ENCODE peak calls at places on chromosomes 3 and 15, in six cellular contexts. Z is RWPE1, E is heart left ventricle, N is HFFc6, X is foreskin fibroblast, O is fibroblast of the aortic adventitia. M is an unnamed sample.

GRCh38 chr15:81271761-81272644 is 51.9 kb downstream of the STARD5 start:
- DNase-seq in Z (no peak), E (no peak), N (no peak), X (no peak), O (no peak), M (no peak)

GRCh38 chr3:123576119-123576518 is 8.7 kb downstream of the HACD2 start:
- DNase-seq in Z (no peak), E (no peak), N (no peak), X (peak), O (peak), M (no peak)

GRCh38 chr3:101204246-101204645 is 116.1 kb downstream of the IMPG2 start:
- DNase-seq in Z (no peak), E (no peak), N (no peak), X (no peak), O (peak), M (no peak)

GRCh38 chr15:25803541-25803940 is 59.6 kb downstream of the ATP10A start:
- DNase-seq in Z (no peak), E (no peak), N (no peak), X (no peak), O (no peak), M (peak)

GRCh38 chr3:58021072-58021959 is 13.1 kb downstream of the FLNB start:
- DNase-seq in Z (no peak), E (no peak), N (no peak), X (no peak), O (no peak), M (no peak)

GRCh38 chr15:81612631-81613030 is 238.6 kb upstream of the TMC3 start:
- DNase-seq in Z (no peak), E (no peak), N (no peak), X (no peak), O (no peak), M (no peak)

GRCh38 chr3:10410383-10411002 is 89.6 kb upstream of the SEC13 start:
- DNase-seq in Z (no peak), E (no peak), N (no peak), X (no peak), O (no peak), M (peak)

GRCh38 chr15:90836296-90836871 is 32.0 kb upstream of the FURIN start:
- DNase-seq in Z (no peak), E (peak), N (peak), X (peak), O (peak), M (no peak)

GRCh38 chr15:99929266-99929665 is 196.0 kb upstream of the LYSMD4 start:
- DNase-seq in Z (no peak), E (no peak), N (no peak), X (no peak), O (no peak), M (no peak)

GRCh38 chr15:88959445-88959844 is 46.3 kb upstream of the MFGE8 start:
- DNase-seq in Z (no peak), E (no peak), N (no peak), X (no peak), O (no peak), M (no peak)

GRCh38 chr3:112376996-112377395 is 44.0 kb downstream of the CD200 start:
- DNase-seq in Z (no peak), E (no peak), N (peak), X (peak), O (peak), M (no peak)

GRCh38 chr3:83928903-83929302 is 1029.9 kb upstream of the CADM2 start:
- DNase-seq in Z (no peak), E (no peak), N (no peak), X (no peak), O (no peak), M (no peak)

GRCh38 chr3:15102833-15103232 is 3.9 kb upstream of the RBSN start:
- DNase-seq in Z (no peak), E (peak), N (peak), X (peak), O (peak), M (no peak)

GRCh38 chr15:72086010-72086697 is 31.8 kb downstream of the MYO9A start:
- DNase-seq in Z (no peak), E (peak), N (no peak), X (no peak), O (no peak), M (peak)

GRCh38 chr3:169148448-169149348 is 514.8 kb downstream of the MECOM start:
- DNase-seq in Z (no peak), E (no peak), N (no peak), X (no peak), O (peak), M (no peak)

GRCh38 chr3:45064512-45065372 is 38.6 kb downstream of the CLEC3B start:
- DNase-seq in Z (no peak), E (peak), N (peak), X (peak), O (peak), M (no peak)

GRCh38 chr15:78056714-78057269 is 20.7 kb downstream of the TBC1D2B start:
- DNase-seq in Z (peak), E (peak), N (peak), X (peak), O (peak), M (no peak)

GRCh38 chr15:67025719-67026118 is 39.7 kb upstream of the SMAD3 start:
- DNase-seq in Z (no peak), E (peak), N (peak), X (peak), O (peak), M (no peak)

GRCh38 chr3:69902386-69902785 is 97.1 kb upstream of the SAMMSON start:
- DNase-seq in Z (no peak), E (no peak), N (no peak), X (no peak), O (no peak), M (no peak)

GRCh38 chr3:176740891-176741290 is 456.4 kb downstream of the TBL1XR1 start:
- DNase-seq in Z (no peak), E (no peak), N (no peak), X (no peak), O (no peak), M (no peak)

GRCh38 chr3:141860766-141861513 is 15.5 kb upstream of the ATP1B3 start:
- DNase-seq in Z (no peak), E (no peak), N (no peak), X (no peak), O (peak), M (no peak)

GRCh38 chr3:183253961-183254815 is 1.1 kb downstream of the B3GNT5 start:
- DNase-seq in Z (no peak), E (peak), N (no peak), X (peak), O (no peak), M (peak)

GRCh38 chr15:87579537-87579936 is 677.0 kb downstream of the NTRK3 start:
- DNase-seq in Z (no peak), E (no peak), N (no peak), X (no peak), O (no peak), M (no peak)

GRCh38 chr15:58752716-58753115 is 3.2 kb upstream of the ADAM10 start:
- DNase-seq in Z (no peak), E (no peak), N (no peak), X (no peak), O (no peak), M (no peak)

GRCh38 chr15:58749532-58750337 is at the start of gene ADAM10:
- DNase-seq in Z (peak), E (peak), N (peak), X (peak), O (peak), M (peak)

GRCh38 chr15:58746174-58746573 is 3.3 kb downstream of the ADAM10 start:
- DNase-seq in Z (no peak), E (no peak), N (no peak), X (no peak), O (no peak), M (no peak)

GRCh38 chr15:58748787-58749531 is 548 bp downstream of the ADAM10 start:
- DNase-seq in Z (no peak), E (peak), N (peak), X (peak), O (peak), M (peak)

DNA sequence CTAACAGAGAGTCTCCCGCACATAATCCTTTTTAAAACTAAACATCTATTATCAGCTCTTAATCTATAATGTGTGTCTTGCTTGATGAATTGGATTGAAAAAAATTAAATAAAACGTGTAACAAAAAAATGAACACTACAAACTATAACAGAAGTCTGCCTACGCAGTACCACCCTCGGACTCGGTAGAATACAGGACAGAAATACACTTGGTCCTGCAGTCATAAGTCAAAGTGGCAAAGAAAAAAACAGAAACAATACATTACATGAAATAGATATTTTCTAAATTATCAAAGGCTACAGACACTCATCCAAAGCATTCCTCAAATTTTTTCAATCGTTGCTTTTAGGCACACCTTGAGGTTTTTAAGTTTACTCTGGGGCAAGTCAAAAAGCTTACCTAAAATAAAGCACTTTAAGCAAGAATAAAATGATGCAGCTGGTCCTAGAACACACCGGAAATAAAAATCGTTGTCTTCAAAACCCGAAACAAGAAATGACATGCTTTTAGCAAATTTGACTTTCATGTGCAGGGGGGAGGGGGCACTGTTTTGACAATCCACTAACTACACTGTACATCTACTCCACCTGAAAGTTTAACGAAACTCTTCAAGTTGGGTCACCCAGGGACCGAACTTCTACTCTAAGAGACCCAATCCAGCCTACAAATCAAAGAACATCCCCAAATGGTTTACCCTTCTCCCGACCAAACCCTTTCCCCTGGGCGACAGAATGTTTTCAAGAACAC is 1.3 kb downstream of the ADAM10 start:
- DNase-seq in Z (no peak), E (no peak), N (no peak), X (no peak), O (peak), M (no peak)
- TF ChIP-seq CTCF in Z (no peak), E (no peak), N (no peak), X (no peak), O (no peak), M (no peak)

GRCh38 chr3:43926073-43926472 is 235.3 kb downstream of the ABHD5 start:
- DNase-seq in Z (no peak), E (no peak), N (no peak), X (no peak), O (no peak), M (no peak)
- TF ChIP-seq CTCF in Z (no peak), E (no peak), N (no peak), X (no peak), O (no peak), M (no peak)

DNA sequence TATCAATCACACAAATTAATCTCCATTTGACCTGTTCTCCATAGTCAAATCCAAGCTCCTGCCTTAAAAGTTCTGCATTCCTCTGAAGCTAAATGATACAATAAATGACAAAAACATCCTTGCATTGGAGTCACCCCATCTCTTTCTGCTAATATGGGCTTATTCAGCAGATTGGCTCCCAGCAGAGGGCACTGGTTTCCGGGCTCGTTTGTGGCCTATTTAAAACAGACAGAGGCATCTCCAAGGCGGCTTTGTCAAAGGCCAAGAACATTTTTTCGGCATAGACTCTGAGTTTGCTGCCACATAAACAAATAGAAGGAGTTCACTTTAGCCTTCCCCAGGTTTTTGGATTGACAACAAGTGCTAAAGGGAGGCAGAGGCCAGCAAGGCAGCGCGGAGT is 204.4 kb upstream of the RASGRP1 start:
- DNase-seq in Z (no peak), E (no peak), N (peak), X (peak), O (peak), M (no peak)
- TF ChIP-seq CTCF in Z (no peak), E (no peak), N (peak), X (peak), O (peak), M (peak)

GRCh38 chr15:63454812-63455211 is 49.6 kb upstream of the USP3 start:
- DNase-seq in Z (no peak), E (no peak), N (no peak), X (no peak), O (no peak), M (no peak)

GRCh38 chr15:63450884-63451225 is 53.5 kb upstream of the USP3 start:
- DNase-seq in Z (no peak), E (no peak), N (no peak), X (no peak), O (no peak), M (no peak)

GRCh38 chr15:63456253-63456652 is 48.1 kb upstream of the USP3 start:
- DNase-seq in Z (no peak), E (peak), N (no peak), X (no peak), O (no peak), M (no peak)

GRCh38 chr15:63452552-63453136 is 51.7 kb upstream of the USP3 start:
- DNase-seq in Z (no peak), E (no peak), N (no peak), X (no peak), O (no peak), M (no peak)

DNA sequence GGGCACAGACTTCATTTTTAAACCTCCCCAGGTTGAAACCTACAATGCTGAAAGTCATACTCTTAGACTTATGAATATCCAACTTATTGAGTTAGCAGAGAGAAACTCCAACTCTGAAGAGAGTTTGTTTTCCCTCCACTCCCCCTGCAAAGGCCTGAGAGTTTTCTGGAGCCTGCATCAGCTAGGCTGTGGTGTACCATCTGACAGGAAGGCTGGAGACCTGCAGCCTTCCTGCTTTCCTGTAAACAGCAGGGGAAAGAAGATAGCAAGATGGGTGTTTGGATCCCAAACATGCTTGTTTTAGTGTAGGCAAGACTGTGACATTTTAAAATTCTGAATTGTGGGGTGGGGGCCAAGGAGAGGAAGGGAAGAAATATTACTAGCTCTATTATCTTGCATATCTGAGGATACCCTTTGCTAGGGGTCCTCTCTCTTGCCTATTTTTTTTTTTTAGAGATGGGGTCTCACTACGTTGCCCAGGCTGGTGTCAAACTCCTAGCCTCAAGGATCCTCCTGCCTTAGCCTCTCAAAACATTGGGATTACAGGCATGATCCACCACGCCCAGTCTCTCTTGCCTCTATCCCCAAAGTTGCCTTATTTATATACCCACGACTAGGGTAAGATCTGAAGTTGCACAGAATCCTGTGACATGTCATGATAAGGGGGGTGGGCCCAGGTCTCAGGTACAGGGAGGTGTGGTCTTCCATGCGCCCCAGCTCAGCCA is 51.0 kb upstream of the USP3 start:
- DNase-seq in Z (no peak), E (no peak), N (no peak), X (no peak), O (no peak), M (no peak)
- TF ChIP-seq CTCF in Z (no peak), E (no peak), N (no peak), X (no peak), O (no peak), M (no peak)

GRCh38 chr15:70510433-70510832 is 252.9 kb downstream of the UACA start:
- DNase-seq in Z (no peak), E (no peak), N (no peak), X (no peak), O (no peak), M (no peak)

GRCh38 chr15:70507772-70508351 is 255.5 kb downstream of the UACA start:
- DNase-seq in Z (peak), E (no peak), N (no peak), X (no peak), O (peak), M (peak)

GRCh38 chr15:70509282-70510272 is 253.8 kb downstream of the UACA start:
- DNase-seq in Z (no peak), E (no peak), N (no peak), X (no peak), O (no peak), M (no peak)

GRCh38 chr15:70505971-70506887 is 257.1 kb downstream of the UACA start:
- DNase-seq in Z (no peak), E (no peak), N (no peak), X (no peak), O (peak), M (peak)

DNA sequence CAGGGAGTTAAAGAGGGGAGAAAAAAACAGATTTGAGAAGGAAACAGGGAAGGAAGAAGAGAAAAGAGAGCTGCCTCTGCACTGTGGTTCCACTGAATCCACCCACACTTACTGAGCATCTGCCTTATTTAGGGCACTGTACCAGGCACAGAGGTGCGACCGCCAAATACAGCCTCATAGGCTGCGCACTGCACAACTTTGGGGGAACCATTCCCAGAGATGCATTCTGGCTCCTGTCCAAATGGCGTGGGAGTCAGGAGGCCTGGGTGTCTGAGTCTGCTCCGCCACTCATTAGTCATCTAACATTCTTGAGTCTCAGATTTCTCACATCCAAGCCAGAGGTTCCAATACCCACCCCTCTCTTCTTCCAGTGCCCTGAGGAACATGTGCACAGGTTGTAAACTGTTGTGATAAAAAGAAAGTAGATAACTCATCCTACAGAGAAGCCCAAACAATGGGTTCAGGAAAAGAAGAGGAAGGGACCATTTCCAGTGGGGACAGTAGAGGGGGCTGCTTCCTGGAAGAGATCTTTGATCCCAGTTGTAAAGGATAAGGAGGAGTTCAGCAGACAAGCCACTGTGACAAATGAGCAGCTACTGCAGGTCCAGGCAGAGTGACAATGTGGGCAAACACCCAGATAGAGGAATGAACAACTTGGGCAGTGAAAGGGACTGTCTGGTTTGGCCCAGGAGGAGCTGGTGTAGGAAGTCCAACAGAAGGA is 254.6 kb downstream of the UACA start:
- DNase-seq in Z (peak), E (no peak), N (peak), X (peak), O (peak), M (no peak)
- TF ChIP-seq CTCF in Z (no peak), E (no peak), N (peak), X (peak), O (peak), M (no peak)

DNA sequence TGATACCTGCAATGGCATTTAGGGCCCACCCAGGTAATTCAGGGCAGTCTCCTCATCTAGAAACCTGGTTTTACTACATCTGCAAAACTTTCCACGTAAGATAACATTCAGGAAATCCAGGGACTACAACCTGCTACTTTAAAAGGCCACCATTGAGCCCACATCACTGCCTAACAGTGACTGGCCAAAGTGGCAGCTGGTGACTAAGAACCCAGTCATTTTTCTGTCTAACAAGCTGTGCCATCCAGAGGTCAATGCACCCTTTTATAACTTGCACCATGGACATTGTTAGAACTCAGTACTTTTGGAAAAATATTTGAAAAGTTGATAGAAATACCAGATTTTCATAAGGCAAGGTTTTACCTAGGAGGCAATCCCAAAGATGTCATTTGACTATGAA is 492.4 kb downstream of the OTOL1 start:
- DNase-seq in Z (no peak), E (no peak), N (no peak), X (peak), O (no peak), M (no peak)
- TF ChIP-seq CTCF in Z (no peak), E (no peak), N (no peak), X (no peak), O (no peak), M (no peak)

GRCh38 chr3:144692488-144692887 is 720.9 kb downstream of the DIPK2A start:
- DNase-seq in Z (no peak), E (no peak), N (no peak), X (no peak), O (no peak), M (no peak)

GRCh38 chr3:144683065-144683464 is 711.4 kb downstream of the DIPK2A start:
- DNase-seq in Z (no peak), E (no peak), N (no peak), X (no peak), O (no peak), M (no peak)

GRCh38 chr3:144687862-144688261 is 716.2 kb downstream of the DIPK2A start:
- DNase-seq in Z (no peak), E (no peak), N (no peak), X (no peak), O (peak), M (no peak)
- TF ChIP-seq CTCF in Z (no peak), E (no peak), N (no peak), X (no peak), O (peak), M (no peak)

M was measured in upper lobe of right lung.